ENCODE peak calls at places on chromosomes 13 and 19, in nine cellular contexts. One of them, this sample, is unnamed.

GRCh38 chr19:10508707-10509106 is 5.6 kb upstream of the KEAP1 start:
- DNase-seq in GM12878: no peak
- DNase-seq in endothelial cell of umbilical vein: no peak
- DNase-seq in IMR-90: peak; percentile 28
- DNase-seq in right atrium auricular region: no peak
- DNase-seq in sigmoid colon: no peak
- DNase-seq in tibial nerve: no peak
- DNase-seq in right cardiac atrium: no peak
- DNase-seq in SK-N-SH: no peak
- DNase-seq in this sample: no peak

GRCh38 chr19:46859637-46860124 is 1.1 kb upstream of the ARHGAP35 start:
- DNase-seq in GM12878: no peak
- DNase-seq in endothelial cell of umbilical vein: no peak
- DNase-seq in IMR-90: peak; percentile 55
- DNase-seq in right atrium auricular region: no peak
- DNase-seq in sigmoid colon: peak; percentile 94
- DNase-seq in tibial nerve: peak; percentile 84
- DNase-seq in right cardiac atrium: peak; percentile 88
- DNase-seq in SK-N-SH: peak; percentile 58
- DNase-seq in this sample: peak; percentile 87

GRCh38 chr13:106490887-106491321 is 44.6 kb downstream of the EFNB2 start:
- DNase-seq in GM12878: no peak
- DNase-seq in endothelial cell of umbilical vein: peak; percentile 65
- DNase-seq in IMR-90: no peak
- DNase-seq in right atrium auricular region: no peak
- DNase-seq in sigmoid colon: no peak
- DNase-seq in tibial nerve: no peak
- DNase-seq in right cardiac atrium: peak; percentile 29
- DNase-seq in SK-N-SH: no peak
- DNase-seq in this sample: no peak

GRCh38 chr19:48452656-48453480 is 2.5 kb upstream of the KCNJ14 start:
- DNase-seq in GM12878: no peak
- DNase-seq in endothelial cell of umbilical vein: no peak
- DNase-seq in IMR-90: no peak
- DNase-seq in right atrium auricular region: no peak
- DNase-seq in sigmoid colon: no peak
- DNase-seq in tibial nerve: no peak
- DNase-seq in right cardiac atrium: peak; percentile 37
- DNase-seq in SK-N-SH: peak; percentile 17
- DNase-seq in this sample: no peak

GRCh38 chr13:40316301-40316700 is 350.1 kb downstream of the FOXO1 start:
- DNase-seq in GM12878: no peak
- DNase-seq in endothelial cell of umbilical vein: no peak
- DNase-seq in IMR-90: no peak
- DNase-seq in right atrium auricular region: no peak
- DNase-seq in sigmoid colon: no peak
- DNase-seq in tibial nerve: no peak
- DNase-seq in right cardiac atrium: no peak
- DNase-seq in SK-N-SH: no peak
- DNase-seq in this sample: no peak

GRCh38 chr19:31438401-31439269 is 89.4 kb upstream of the TSHZ3 start:
- DNase-seq in GM12878: no peak
- DNase-seq in endothelial cell of umbilical vein: no peak
- DNase-seq in IMR-90: no peak
- DNase-seq in right atrium auricular region: peak; percentile 38
- DNase-seq in sigmoid colon: no peak
- DNase-seq in tibial nerve: no peak
- DNase-seq in right cardiac atrium: no peak
- DNase-seq in SK-N-SH: no peak
- DNase-seq in this sample: no peak

GRCh38 chr13:33401238-33401637 is 115.7 kb upstream of the STARD13 start:
- DNase-seq in GM12878: no peak
- DNase-seq in endothelial cell of umbilical vein: peak; percentile 64
- DNase-seq in IMR-90: no peak
- DNase-seq in right atrium auricular region: no peak
- DNase-seq in sigmoid colon: peak; percentile 81
- DNase-seq in tibial nerve: no peak
- DNase-seq in right cardiac atrium: peak; percentile 67
- DNase-seq in SK-N-SH: no peak
- DNase-seq in this sample: no peak

GRCh38 chr19:9538183-9539058 is at the start of gene ZNF426:
- DNase-seq in GM12878: peak; percentile 39
- DNase-seq in endothelial cell of umbilical vein: peak; percentile 89
- DNase-seq in IMR-90: peak; percentile 91
- DNase-seq in right atrium auricular region: peak; percentile 89
- DNase-seq in sigmoid colon: peak; percentile 93
- DNase-seq in tibial nerve: peak; percentile 67
- DNase-seq in right cardiac atrium: peak; percentile 96
- DNase-seq in SK-N-SH: peak; percentile 88
- DNase-seq in this sample: peak; percentile 82

GRCh38 chr19:5926641-5927438 is 12.8 kb downstream of the CAPS start:
- DNase-seq in GM12878: no peak
- DNase-seq in endothelial cell of umbilical vein: no peak
- DNase-seq in IMR-90: no peak
- DNase-seq in right atrium auricular region: peak; percentile 73
- DNase-seq in sigmoid colon: peak; percentile 90
- DNase-seq in tibial nerve: peak; percentile 47
- DNase-seq in right cardiac atrium: peak; percentile 82
- DNase-seq in SK-N-SH: peak; percentile 83
- DNase-seq in this sample: no peak

GRCh38 chr19:426725-427445 is 17.9 kb upstream of the C2CD4C start:
- DNase-seq in GM12878: no peak
- DNase-seq in endothelial cell of umbilical vein: no peak
- DNase-seq in IMR-90: no peak
- DNase-seq in right atrium auricular region: no peak
- DNase-seq in sigmoid colon: no peak
- DNase-seq in tibial nerve: no peak
- DNase-seq in right cardiac atrium: no peak
- DNase-seq in SK-N-SH: peak; percentile 89
- DNase-seq in this sample: no peak

GRCh38 chr13:34349091-34349722 is 531.3 kb downstream of the RFC3 start:
- DNase-seq in GM12878: no peak
- DNase-seq in endothelial cell of umbilical vein: peak; percentile 81
- DNase-seq in IMR-90: peak; percentile 89
- DNase-seq in right atrium auricular region: no peak
- DNase-seq in sigmoid colon: peak; percentile 78
- DNase-seq in tibial nerve: peak; percentile 69
- DNase-seq in right cardiac atrium: peak; percentile 57
- DNase-seq in SK-N-SH: no peak
- DNase-seq in this sample: no peak

GRCh38 chr19:13606156-13606555 is 99.9 kb upstream of the CACNA1A start:
- DNase-seq in GM12878: no peak
- DNase-seq in endothelial cell of umbilical vein: no peak
- DNase-seq in IMR-90: no peak
- DNase-seq in right atrium auricular region: no peak
- DNase-seq in sigmoid colon: no peak
- DNase-seq in tibial nerve: no peak
- DNase-seq in right cardiac atrium: no peak
- DNase-seq in SK-N-SH: no peak
- DNase-seq in this sample: no peak

GRCh38 chr13:59801107-59801880 is 362.4 kb downstream of the DIAPH3 start:
- DNase-seq in GM12878: no peak
- DNase-seq in endothelial cell of umbilical vein: no peak
- DNase-seq in IMR-90: no peak
- DNase-seq in right atrium auricular region: no peak
- DNase-seq in sigmoid colon: no peak
- DNase-seq in tibial nerve: no peak
- DNase-seq in right cardiac atrium: no peak
- DNase-seq in SK-N-SH: no peak
- DNase-seq in this sample: no peak

GRCh38 chr13:100633461-100633860 is 41.1 kb downstream of the TMTC4 start:
- DNase-seq in GM12878: no peak
- DNase-seq in endothelial cell of umbilical vein: no peak
- DNase-seq in IMR-90: peak; percentile 96
- DNase-seq in right atrium auricular region: no peak
- DNase-seq in sigmoid colon: no peak
- DNase-seq in tibial nerve: no peak
- DNase-seq in right cardiac atrium: no peak
- DNase-seq in SK-N-SH: no peak
- DNase-seq in this sample: peak; percentile 56

GRCh38 chr13:40433577-40433976 is 232.9 kb downstream of the FOXO1 start:
- DNase-seq in GM12878: no peak
- DNase-seq in endothelial cell of umbilical vein: no peak
- DNase-seq in IMR-90: no peak
- DNase-seq in right atrium auricular region: no peak
- DNase-seq in sigmoid colon: no peak
- DNase-seq in tibial nerve: no peak
- DNase-seq in right cardiac atrium: no peak
- DNase-seq in SK-N-SH: no peak
- DNase-seq in this sample: no peak

GRCh38 chr13:80921556-80921955 is 580.6 kb upstream of the SPRY2 start:
- DNase-seq in GM12878: no peak
- DNase-seq in endothelial cell of umbilical vein: peak; percentile 91
- DNase-seq in IMR-90: no peak
- DNase-seq in right atrium auricular region: no peak
- DNase-seq in sigmoid colon: no peak
- DNase-seq in tibial nerve: no peak
- DNase-seq in right cardiac atrium: no peak
- DNase-seq in SK-N-SH: no peak
- DNase-seq in this sample: no peak

GRCh38 chr19:2969104-2969504 is 8.3 kb upstream of the TLE6 start:
- DNase-seq in GM12878: no peak
- DNase-seq in endothelial cell of umbilical vein: peak; percentile 78
- DNase-seq in IMR-90: no peak
- DNase-seq in right atrium auricular region: peak; percentile 91
- DNase-seq in sigmoid colon: peak; percentile 86
- DNase-seq in tibial nerve: no peak
- DNase-seq in right cardiac atrium: peak; percentile 89
- DNase-seq in SK-N-SH: peak; percentile 59
- DNase-seq in this sample: no peak

GRCh38 chr19:13557756-13558398 is 51.6 kb upstream of the CACNA1A start:
- DNase-seq in GM12878: no peak
- DNase-seq in endothelial cell of umbilical vein: no peak
- DNase-seq in IMR-90: no peak
- DNase-seq in right atrium auricular region: no peak
- DNase-seq in sigmoid colon: no peak
- DNase-seq in tibial nerve: no peak
- DNase-seq in right cardiac atrium: no peak
- DNase-seq in SK-N-SH: no peak
- DNase-seq in this sample: no peak

GRCh38 chr13:73914119-73914518 is 220.1 kb downstream of the KLF12 start:
- DNase-seq in GM12878: no peak
- DNase-seq in endothelial cell of umbilical vein: no peak
- DNase-seq in IMR-90: no peak
- DNase-seq in right atrium auricular region: no peak
- DNase-seq in sigmoid colon: no peak
- DNase-seq in tibial nerve: no peak
- DNase-seq in right cardiac atrium: no peak
- DNase-seq in SK-N-SH: no peak
- DNase-seq in this sample: no peak

GRCh38 chr19:34957830-34958751 is 5.9 kb downstream of the ZNF792 start:
- DNase-seq in GM12878: no peak
- DNase-seq in endothelial cell of umbilical vein: no peak
- DNase-seq in IMR-90: no peak
- DNase-seq in right atrium auricular region: no peak
- DNase-seq in sigmoid colon: no peak
- DNase-seq in tibial nerve: no peak
- DNase-seq in right cardiac atrium: no peak
- DNase-seq in SK-N-SH: no peak
- DNase-seq in this sample: peak; percentile 53
- H3K9me3 ChIP-seq in GM12878: peaks cover 45% of the 10 kb centered on the region
- H3K9me3 ChIP-seq in endothelial cell of umbilical vein: peaks cover 41% of the 10 kb centered on the region
- H3K9me3 ChIP-seq in IMR-90: peaks cover 41% of the 10 kb centered on the region
- H3K9me3 ChIP-seq in right atrium auricular region: peaks cover 47% of the 10 kb centered on the region
- H3K9me3 ChIP-seq in sigmoid colon: peaks cover 55% of the 10 kb centered on the region
- H3K9me3 ChIP-seq in tibial nerve: peaks cover 45% of the 10 kb centered on the region
- H3K9me3 ChIP-seq in right cardiac atrium: peaks cover 35% of the 10 kb centered on the region
- H3K9me3 ChIP-seq in SK-N-SH: peaks cover 14% of the 10 kb centered on the region
- H3K9me3 ChIP-seq in this sample: peaks cover 94% of the 10 kb centered on the region

GRCh38 chr13:99218969-99219368 is 18.3 kb downstream of the UBAC2 start:
- DNase-seq in GM12878: peak; percentile 62
- DNase-seq in endothelial cell of umbilical vein: no peak
- DNase-seq in IMR-90: no peak
- DNase-seq in right atrium auricular region: peak; percentile 50
- DNase-seq in sigmoid colon: no peak
- DNase-seq in tibial nerve: no peak
- DNase-seq in right cardiac atrium: no peak
- DNase-seq in SK-N-SH: no peak
- DNase-seq in this sample: no peak
- H3K4me3 ChIP-seq in GM12878: no peak overlapping the region
- H3K4me3 ChIP-seq in endothelial cell of umbilical vein: no peak overlapping the region
- H3K4me3 ChIP-seq in IMR-90: no peak overlapping the region
- H3K4me3 ChIP-seq in right atrium auricular region: no peak overlapping the region
- H3K4me3 ChIP-seq in sigmoid colon: no peak overlapping the region
- H3K4me3 ChIP-seq in tibial nerve: no peak overlapping the region
- H3K4me3 ChIP-seq in right cardiac atrium: no peak overlapping the region
- H3K4me3 ChIP-seq in SK-N-SH: no peak overlapping the region
- H3K4me3 ChIP-seq in this sample: no peak overlapping the region

DNA sequence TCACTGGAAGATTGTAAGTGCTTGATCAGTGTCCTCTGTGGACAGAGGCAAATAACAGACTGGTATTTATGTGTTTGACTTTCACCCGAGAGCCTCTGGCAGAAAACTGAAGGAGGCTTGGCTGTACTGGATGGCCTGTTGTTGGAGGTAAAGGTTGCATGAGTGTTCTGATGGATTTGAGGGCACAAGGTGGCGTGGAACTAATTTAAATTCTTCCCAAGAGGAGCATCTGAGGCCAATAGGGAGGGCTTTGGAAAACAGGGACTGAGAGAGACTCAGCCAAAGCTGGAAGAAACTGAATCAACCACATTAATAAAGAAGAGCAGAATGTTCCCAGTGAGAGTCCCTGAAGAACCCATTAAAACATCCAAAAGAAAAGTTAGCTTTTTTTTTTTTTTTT is 194.6 kb downstream of the DCLK1 start:
- DNase-seq in GM12878: no peak
- DNase-seq in endothelial cell of umbilical vein: no peak
- DNase-seq in IMR-90: no peak
- DNase-seq in right atrium auricular region: no peak
- DNase-seq in sigmoid colon: peak; percentile 75
- DNase-seq in tibial nerve: no peak
- DNase-seq in right cardiac atrium: no peak
- DNase-seq in SK-N-SH: no peak
- DNase-seq in this sample: no peak
- H3K27ac ChIP-seq in GM12878: no peak overlapping the region
- H3K27ac ChIP-seq in endothelial cell of umbilical vein: no peak overlapping the region
- H3K27ac ChIP-seq in IMR-90: no peak overlapping the region
- H3K27ac ChIP-seq in right atrium auricular region: no peak overlapping the region
- H3K27ac ChIP-seq in sigmoid colon: peak overlapping the region; percentile 81
- H3K27ac ChIP-seq in tibial nerve: peak overlapping the region; percentile 22
- H3K27ac ChIP-seq in right cardiac atrium: no peak overlapping the region
- H3K27ac ChIP-seq in SK-N-SH: no peak overlapping the region
- H3K27ac ChIP-seq in this sample: no peak overlapping the region

GRCh38 chr19:44232867-44233266 is 20.5 kb downstream of the ZNF227 start:
- DNase-seq in GM12878: no peak
- DNase-seq in endothelial cell of umbilical vein: no peak
- DNase-seq in IMR-90: no peak
- DNase-seq in right atrium auricular region: no peak
- DNase-seq in sigmoid colon: no peak
- DNase-seq in tibial nerve: no peak
- DNase-seq in right cardiac atrium: no peak
- DNase-seq in SK-N-SH: no peak
- DNase-seq in this sample: no peak

DNA sequence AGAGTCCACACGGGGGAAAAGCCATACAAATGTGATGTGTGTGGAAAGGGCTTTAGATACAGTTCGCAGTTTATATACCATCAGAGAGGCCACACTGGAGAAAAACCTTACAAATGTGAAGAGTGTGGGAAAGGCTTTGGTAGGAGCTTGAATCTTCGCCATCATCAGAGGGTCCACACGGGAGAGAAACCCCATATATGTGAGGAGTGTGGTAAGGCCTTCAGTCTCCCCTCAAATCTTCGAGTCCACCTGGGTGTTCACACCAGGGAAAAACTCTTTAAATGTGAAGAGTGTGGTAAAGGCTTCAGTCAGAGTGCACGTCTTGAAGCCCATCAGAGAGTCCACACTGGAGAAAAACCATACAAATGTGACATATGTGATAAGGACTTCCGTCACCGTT is 23.3 kb upstream of the ZNF233 start:
- DNase-seq in GM12878: no peak
- DNase-seq in endothelial cell of umbilical vein: no peak
- DNase-seq in IMR-90: no peak
- DNase-seq in right atrium auricular region: no peak
- DNase-seq in sigmoid colon: no peak
- DNase-seq in tibial nerve: no peak
- DNase-seq in right cardiac atrium: no peak
- DNase-seq in SK-N-SH: no peak
- DNase-seq in this sample: no peak
- H3K9me3 ChIP-seq in GM12878: peaks cover 14% of the 10 kb centered on the region
- H3K9me3 ChIP-seq in endothelial cell of umbilical vein: no peaks in the 10 kb centered on the region
- H3K9me3 ChIP-seq in IMR-90: peaks cover 23% of the 10 kb centered on the region
- H3K9me3 ChIP-seq in right atrium auricular region: peaks cover 8% of the 10 kb centered on the region
- H3K9me3 ChIP-seq in sigmoid colon: peaks cover 37% of the 10 kb centered on the region
- H3K9me3 ChIP-seq in tibial nerve: peaks cover 82% of the 10 kb centered on the region
- H3K9me3 ChIP-seq in right cardiac atrium: peaks cover 15% of the 10 kb centered on the region
- H3K9me3 ChIP-seq in SK-N-SH: peaks cover 3% of the 10 kb centered on the region
- H3K9me3 ChIP-seq in this sample: peaks cover 96% of the 10 kb centered on the region

This sample was measured in A549.